ENCODE peak calls at places on chromosomes 5 and 9, in seven cellular contexts. Y is IMR-90, Q is SK-N-SH, M is A549, B is K562, C is GM12878, X is H1. G is an unnamed sample.

GRCh38 chr9:104992696-104993095 is 64.7 kb upstream of the ABCA1 start:
- DNase-seq in Q (no peak), B (no peak), M (no peak), C (no peak), Y (peak; percentile 90), X (no peak), G (no peak)

GRCh38 chr9:72856985-72857631 is 95.7 kb downstream of the ALDH1A1 start:
- DNase-seq in C (no peak), Y (peak; percentile 56), M (peak; percentile 66), B (peak; percentile 71), X (no peak), Q (peak; percentile 18), G (peak; percentile 65)

GRCh38 chr5:9324348-9325056 is 221.4 kb downstream of the SEMA5A start:
- DNase-seq in C (no peak), Y (peak; percentile 9), Q (no peak), B (no peak), X (no peak), M (no peak), G (no peak)

GRCh38 chr5:145752534-145752933 is 82.6 kb downstream of the PRELID2 start:
- DNase-seq in C (no peak), B (no peak), Y (no peak), M (no peak), X (no peak), Q (no peak), G (no peak)

GRCh38 chr9:72410214-72410613 is 45.2 kb upstream of the ZFAND5 start:
- DNase-seq in M (no peak), Y (no peak), X (no peak), Q (no peak), C (no peak), B (no peak), G (no peak)

GRCh38 chr5:39578887-39579497 is 154.2 kb upstream of the DAB2 start:
- DNase-seq in M (no peak), Q (no peak), Y (peak; percentile 49), X (no peak), B (peak; percentile 25), C (no peak), G (peak; percentile 18)

GRCh38 chr5:43039468-43040286 is 442 bp downstream of the ANXA2R start:
- DNase-seq in C (no peak), Y (peak; percentile 83), B (peak; percentile 89), X (peak; percentile 74), M (peak; percentile 58), Q (peak; percentile 40), G (peak; percentile 56)

GRCh38 chr5:128905225-128906110 is 59.8 kb upstream of the SLC27A6 start:
- DNase-seq in Y (peak; percentile 58), B (peak; percentile 74), M (peak; percentile 41), X (no peak), C (no peak), Q (peak; percentile 29), G (peak; percentile 61)

GRCh38 chr5:150189728-150190502 is at the start of gene SLC6A7:
- DNase-seq in Q (peak; percentile 84), C (no peak), Y (no peak), X (peak; percentile 57), B (no peak), M (no peak), G (no peak)

GRCh38 chr9:75164573-75164972 is 76.3 kb downstream of the OSTF1 start:
- DNase-seq in B (no peak), M (no peak), Q (no peak), Y (no peak), X (no peak), C (no peak), G (no peak)

GRCh38 chr9:112784020-112784788 is 33.6 kb downstream of the SNX30 start:
- DNase-seq in X (peak; percentile 59), C (no peak), Q (peak; percentile 29), M (no peak), B (no peak), Y (peak; percentile 59), G (no peak)

GRCh38 chr5:120405923-120406322 is 58.2 kb upstream of the PRR16 start:
- DNase-seq in Y (peak; percentile 88), C (no peak), M (no peak), Q (no peak), X (no peak), B (no peak), G (no peak)

GRCh38 chr5:129858126-129858675 is 46.1 kb upstream of the CHSY3 start:
- DNase-seq in M (no peak), Q (no peak), X (no peak), Y (no peak), C (no peak), B (no peak), G (no peak)

GRCh38 chr9:87673446-87674109 is 52.3 kb upstream of the CTSL start:
- DNase-seq in C (no peak), M (no peak), B (peak; percentile 23), X (peak; percentile 20), Q (no peak), Y (no peak), G (no peak)

GRCh38 chr5:169591636-169592035 is 8.1 kb downstream of the SPDL1 start:
- DNase-seq in B (no peak), Q (no peak), C (no peak), Y (peak; percentile 88), X (no peak), M (no peak), G (no peak)

GRCh38 chr5:149702607-149702952 is 27.5 kb upstream of the PPARGC1B start:
- DNase-seq in Y (no peak), M (no peak), B (peak; percentile 60), Q (no peak), C (no peak), X (peak; percentile 22), G (no peak)

GRCh38 chr5:127934791-127935256 is 148.7 kb upstream of the SLC12A2 start:
- DNase-seq in Y (peak; percentile 63), C (no peak), B (no peak), Q (no peak), M (peak; percentile 88), X (no peak), G (peak; percentile 94)

GRCh38 chr5:7331083-7331482 is 64.9 kb upstream of the ADCY2 start:
- DNase-seq in C (no peak), X (no peak), B (no peak), Y (no peak), M (no peak), Q (no peak), G (no peak)

DNA sequence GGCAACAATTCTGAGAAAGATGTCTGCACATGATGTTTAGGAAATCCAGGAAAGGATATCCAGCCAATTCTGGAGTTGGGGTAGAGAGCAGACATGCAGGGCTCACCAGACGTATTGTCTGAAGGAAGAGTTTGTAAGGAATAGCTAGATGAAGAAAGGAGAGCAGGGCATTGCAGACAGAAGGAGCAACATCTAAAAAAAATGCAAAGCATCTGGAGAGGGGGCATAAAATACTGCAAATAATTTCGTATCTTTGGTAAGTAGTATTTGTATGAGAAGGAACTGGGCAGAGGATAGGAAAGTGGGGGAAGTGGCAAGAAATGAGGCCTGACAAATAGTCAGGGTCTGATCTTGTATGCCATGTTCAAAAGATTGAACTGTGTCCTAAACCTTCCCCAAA is 74.8 kb downstream of the MACIR start:
- DNase-seq in C (no peak), M (no peak), Q (no peak), B (no peak), X (no peak), Y (no peak), G (no peak)
- TF ChIP-seq RAD21 in C (no peak), M (no peak), Q (no peak), B (no peak), X (no peak), Y (no peak), G (no peak)

GRCh38 chr9:132068604-132069003 is 11.1 kb downstream of the MED27 start:
- DNase-seq in Y (no peak), Q (no peak), C (no peak), B (no peak), X (no peak), M (no peak), G (no peak)
- TF ChIP-seq RAD21 in Y (no peak), Q (no peak), C (no peak), B (no peak), X (no peak), M (no peak), G (no peak)

GRCh38 chr9:14960881-14961280 is 50.7 kb upstream of the FREM1 start:
- DNase-seq in Q (no peak), C (no peak), X (no peak), B (no peak), M (no peak), Y (no peak), G (no peak)

GRCh38 chr9:14957054-14957453 is 46.8 kb upstream of the FREM1 start:
- DNase-seq in Q (no peak), M (no peak), Y (no peak), B (no peak), C (no peak), X (no peak), G (no peak)

GRCh38 chr9:14961372-14962068 is 51.3 kb upstream of the FREM1 start:
- DNase-seq in Y (no peak), B (peak; percentile 72), Q (no peak), X (no peak), C (no peak), M (no peak), G (no peak)

GRCh38 chr9:14958989-14959388 is 48.8 kb upstream of the FREM1 start:
- DNase-seq in C (no peak), M (no peak), Y (no peak), X (no peak), B (no peak), Q (no peak), G (no peak)

GRCh38 chr9:14962193-14962899 is 52.1 kb upstream of the FREM1 start:
- DNase-seq in C (no peak), M (no peak), Y (no peak), Q (no peak), B (no peak), X (no peak), G (no peak)
- TF ChIP-seq RAD21 in C (no peak), M (no peak), Y (no peak), Q (no peak), B (no peak), X (no peak), G (no peak)

DNA sequence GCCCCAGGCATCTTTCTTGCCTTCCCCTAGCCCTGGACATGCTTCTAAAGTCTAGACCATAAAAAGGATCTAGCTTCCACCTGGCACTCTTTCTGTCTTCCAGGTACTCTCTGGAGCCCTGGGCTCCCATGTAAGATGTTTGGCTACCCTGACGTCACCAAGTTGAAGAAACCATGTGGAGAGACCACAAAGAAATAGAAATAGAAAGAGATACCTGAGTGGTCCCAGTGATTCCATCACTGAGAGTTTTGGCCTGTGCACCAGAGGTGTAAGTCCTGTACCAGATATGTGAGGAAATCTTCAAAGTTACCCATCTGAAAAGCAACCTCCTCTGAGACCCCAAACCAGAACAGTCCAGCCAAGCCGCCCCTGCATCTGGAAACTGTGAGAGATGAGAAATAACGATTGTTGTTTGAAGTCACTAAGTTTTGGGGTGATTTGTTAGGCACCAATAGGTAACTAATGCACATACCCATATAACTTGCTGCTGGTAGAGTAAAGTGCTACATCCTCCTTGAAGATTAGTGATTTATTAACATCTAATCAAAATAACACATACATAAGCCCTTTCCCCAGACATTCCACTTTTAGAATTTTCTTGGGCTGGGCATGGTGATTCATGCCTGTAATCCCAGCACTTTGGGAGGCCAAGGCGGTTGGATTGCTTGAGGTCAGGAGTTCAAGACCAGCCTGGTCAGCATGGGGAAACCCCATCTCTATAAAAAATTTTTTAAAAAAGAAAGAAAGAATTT is 85.7 kb upstream of the LHFPL2 start:
- DNase-seq in M (no peak), Q (no peak), Y (no peak), X (no peak), C (no peak), B (no peak), G (no peak)
- TF ChIP-seq RAD21 in M (no peak), Q (no peak), Y (no peak), X (no peak), C (no peak), B (no peak), G (no peak)